ENCODE peak calls at places on chromosomes 11 and 22, in five cellular contexts. One of them, this sample, is unnamed. For H3K4me1, the result is how much of the 10 kb centered on the place peaks cover.

GRCh38 chr11:76102772-76103171 is 103.5 kb downstream of the WNT11 start:
- DNase-seq in transverse colon: peak
- DNase-seq in naive thymus-derived CD4-positive, alpha-beta T cell: no peak
- DNase-seq in mesendoderm: no peak
- DNase-seq in A673: no peak
- DNase-seq in this sample: no peak

GRCh38 chr22:42399315-42400271 is 32.6 kb downstream of the NFAM1 start:
- DNase-seq in A673: peak
- DNase-seq in mesendoderm: peak
- DNase-seq in transverse colon: peak
- DNase-seq in naive thymus-derived CD4-positive, alpha-beta T cell: no peak
- DNase-seq in this sample: peak

GRCh38 chr11:117197516-117198456 is 1.4 kb upstream of the TAGLN start:
- DNase-seq in A673: no peak
- DNase-seq in mesendoderm: peak
- DNase-seq in transverse colon: peak
- DNase-seq in naive thymus-derived CD4-positive, alpha-beta T cell: no peak
- DNase-seq in this sample: no peak

GRCh38 chr11:92453055-92453454 is 228.4 kb downstream of the FAT3 start:
- DNase-seq in transverse colon: no peak
- DNase-seq in A673: peak
- DNase-seq in naive thymus-derived CD4-positive, alpha-beta T cell: no peak
- DNase-seq in mesendoderm: no peak
- DNase-seq in this sample: no peak

GRCh38 chr11:32032478-32032877 is 58.4 kb upstream of the RCN1 start:
- DNase-seq in A673: no peak
- DNase-seq in transverse colon: no peak
- DNase-seq in mesendoderm: no peak
- DNase-seq in naive thymus-derived CD4-positive, alpha-beta T cell: no peak
- DNase-seq in this sample: no peak

GRCh38 chr11:36455658-36456111 is 54.4 kb downstream of the TRAF6 start:
- DNase-seq in naive thymus-derived CD4-positive, alpha-beta T cell: no peak
- DNase-seq in mesendoderm: peak
- DNase-seq in transverse colon: peak
- DNase-seq in A673: peak
- DNase-seq in this sample: peak

GRCh38 chr11:76666830-76667229 is 3.7 kb downstream of the LRRC32 start:
- DNase-seq in naive thymus-derived CD4-positive, alpha-beta T cell: no peak
- DNase-seq in A673: no peak
- DNase-seq in transverse colon: no peak
- DNase-seq in mesendoderm: no peak
- DNase-seq in this sample: no peak

GRCh38 chr22:48491451-48491941 is 1336.2 kb downstream of the BRD1 start:
- DNase-seq in transverse colon: no peak
- DNase-seq in naive thymus-derived CD4-positive, alpha-beta T cell: no peak
- DNase-seq in mesendoderm: peak
- DNase-seq in A673: peak
- DNase-seq in this sample: no peak

GRCh38 chr11:126197277-126197939 is 14.0 kb downstream of the RPUSD4 start:
- DNase-seq in transverse colon: no peak
- DNase-seq in naive thymus-derived CD4-positive, alpha-beta T cell: no peak
- DNase-seq in mesendoderm: peak
- DNase-seq in A673: no peak
- DNase-seq in this sample: no peak

GRCh38 chr11:132685174-132685611 is 847.1 kb downstream of the OPCML start:
- DNase-seq in transverse colon: no peak
- DNase-seq in A673: peak
- DNase-seq in naive thymus-derived CD4-positive, alpha-beta T cell: no peak
- DNase-seq in mesendoderm: no peak
- DNase-seq in this sample: peak

GRCh38 chr22:44428941-44429615 is 69.0 kb downstream of the RTL6 start:
- DNase-seq in transverse colon: no peak
- DNase-seq in naive thymus-derived CD4-positive, alpha-beta T cell: no peak
- DNase-seq in A673: no peak
- DNase-seq in mesendoderm: no peak
- DNase-seq in this sample: no peak

GRCh38 chr11:120060512-120060911 is 77.4 kb downstream of the TRIM29 start:
- DNase-seq in naive thymus-derived CD4-positive, alpha-beta T cell: no peak
- DNase-seq in A673: no peak
- DNase-seq in transverse colon: no peak
- DNase-seq in mesendoderm: no peak
- DNase-seq in this sample: no peak

GRCh38 chr11:65623177-65623576 is 7.6 kb downstream of the PCNX3 start:
- DNase-seq in naive thymus-derived CD4-positive, alpha-beta T cell: no peak
- DNase-seq in mesendoderm: no peak
- DNase-seq in A673: no peak
- DNase-seq in transverse colon: no peak
- DNase-seq in this sample: no peak

GRCh38 chr11:120134931-120135228 is 3.0 kb downstream of the TRIM29 start:
- DNase-seq in mesendoderm: no peak
- DNase-seq in naive thymus-derived CD4-positive, alpha-beta T cell: no peak
- DNase-seq in transverse colon: peak
- DNase-seq in A673: no peak
- DNase-seq in this sample: no peak

GRCh38 chr11:10394229-10395100 is 60.6 kb upstream of the AMPD3 start:
- DNase-seq in A673: no peak
- DNase-seq in mesendoderm: no peak
- DNase-seq in naive thymus-derived CD4-positive, alpha-beta T cell: no peak
- DNase-seq in transverse colon: no peak
- DNase-seq in this sample: no peak

GRCh38 chr22:23302171-23303002 is 122.1 kb downstream of the BCR start:
- DNase-seq in A673: no peak
- DNase-seq in transverse colon: no peak
- DNase-seq in mesendoderm: no peak
- DNase-seq in naive thymus-derived CD4-positive, alpha-beta T cell: no peak
- DNase-seq in this sample: no peak

GRCh38 chr11:10550503-10550902 is 9.5 kb upstream of the RNF141 start:
- DNase-seq in naive thymus-derived CD4-positive, alpha-beta T cell: no peak
- DNase-seq in transverse colon: no peak
- DNase-seq in A673: no peak
- DNase-seq in mesendoderm: no peak
- DNase-seq in this sample: no peak

GRCh38 chr11:10678106-10678505 is 15.4 kb downstream of the IRAG1 start:
- DNase-seq in A673: no peak
- DNase-seq in transverse colon: no peak
- DNase-seq in mesendoderm: no peak
- DNase-seq in naive thymus-derived CD4-positive, alpha-beta T cell: no peak
- DNase-seq in this sample: no peak

GRCh38 chr11:6898911-6899310 is 6.6 kb upstream of the OR2D2 start:
- DNase-seq in transverse colon: no peak
- DNase-seq in mesendoderm: no peak
- DNase-seq in naive thymus-derived CD4-positive, alpha-beta T cell: no peak
- DNase-seq in A673: no peak
- DNase-seq in this sample: no peak

GRCh38 chr11:87369888-87370287 is 332.2 kb downstream of the TMEM135 start:
- DNase-seq in A673: no peak
- DNase-seq in mesendoderm: peak
- DNase-seq in transverse colon: no peak
- DNase-seq in naive thymus-derived CD4-positive, alpha-beta T cell: no peak
- DNase-seq in this sample: no peak

GRCh38 chr22:24681236-24681635 is 78.2 kb downstream of the GGT1 start:
- DNase-seq in naive thymus-derived CD4-positive, alpha-beta T cell: no peak
- DNase-seq in mesendoderm: no peak
- DNase-seq in transverse colon: no peak
- DNase-seq in A673: no peak
- DNase-seq in this sample: no peak

GRCh38 chr11:113114452-113115027 is 153.3 kb downstream of the NCAM1 start:
- DNase-seq in A673: peak
- DNase-seq in transverse colon: peak
- DNase-seq in mesendoderm: peak
- DNase-seq in naive thymus-derived CD4-positive, alpha-beta T cell: no peak
- DNase-seq in this sample: peak

GRCh38 chr22:39253427-39254070 is 8.8 kb upstream of the PDGFB start:
- DNase-seq in mesendoderm: peak
- DNase-seq in naive thymus-derived CD4-positive, alpha-beta T cell: no peak
- DNase-seq in A673: no peak
- DNase-seq in transverse colon: peak
- DNase-seq in this sample: no peak

GRCh38 chr11:125229006-125229405 is 64.5 kb downstream of the PKNOX2 start:
- DNase-seq in mesendoderm: peak
- DNase-seq in naive thymus-derived CD4-positive, alpha-beta T cell: no peak
- DNase-seq in A673: no peak
- DNase-seq in transverse colon: no peak
- DNase-seq in this sample: no peak

GRCh38 chr11:35765211-35765610 is 102.6 kb downstream of the TRIM44 start:
- DNase-seq in mesendoderm: no peak
- DNase-seq in A673: no peak
- DNase-seq in naive thymus-derived CD4-positive, alpha-beta T cell: no peak
- DNase-seq in transverse colon: no peak
- DNase-seq in this sample: no peak

GRCh38 chr11:13145461-13145860 is 132.1 kb upstream of the BMAL1 start:
- DNase-seq in mesendoderm: peak
- DNase-seq in naive thymus-derived CD4-positive, alpha-beta T cell: no peak
- DNase-seq in transverse colon: no peak
- DNase-seq in A673: no peak
- DNase-seq in this sample: no peak

GRCh38 chr22:18110194-18110943 is at the start of gene TUBA8:
- DNase-seq in mesendoderm: peak
- DNase-seq in transverse colon: peak
- DNase-seq in naive thymus-derived CD4-positive, alpha-beta T cell: no peak
- DNase-seq in A673: peak
- DNase-seq in this sample: peak

GRCh38 chr11:68146704-68147474 is 25.7 kb upstream of the CHKA start:
- DNase-seq in naive thymus-derived CD4-positive, alpha-beta T cell: no peak
- DNase-seq in mesendoderm: no peak
- DNase-seq in A673: no peak
- DNase-seq in transverse colon: peak
- DNase-seq in this sample: no peak

GRCh38 chr11:116693206-116694016 is 79.4 kb downstream of the BUD13 start:
- DNase-seq in naive thymus-derived CD4-positive, alpha-beta T cell: no peak
- DNase-seq in transverse colon: peak
- DNase-seq in mesendoderm: no peak
- DNase-seq in A673: no peak
- DNase-seq in this sample: no peak

GRCh38 chr11:76233936-76234703 is 27.8 kb upstream of the WNT11 start:
- DNase-seq in transverse colon: peak
- DNase-seq in A673: peak
- DNase-seq in naive thymus-derived CD4-positive, alpha-beta T cell: no peak
- DNase-seq in mesendoderm: no peak
- DNase-seq in this sample: no peak

GRCh38 chr11:3666023-3666530 is 5.1 kb downstream of the CHRNA10 start:
- DNase-seq in transverse colon: no peak
- DNase-seq in A673: no peak
- DNase-seq in naive thymus-derived CD4-positive, alpha-beta T cell: no peak
- DNase-seq in mesendoderm: no peak
- DNase-seq in this sample: no peak

GRCh38 chr11:1853376-1854131 is 670 bp downstream of the LSP1 start:
- DNase-seq in naive thymus-derived CD4-positive, alpha-beta T cell: no peak
- DNase-seq in transverse colon: no peak
- DNase-seq in A673: no peak
- DNase-seq in mesendoderm: no peak
- DNase-seq in this sample: peak

GRCh38 chr22:26554956-26555355 is 35.0 kb downstream of the TPST2 start:
- DNase-seq in A673: no peak
- DNase-seq in naive thymus-derived CD4-positive, alpha-beta T cell: no peak
- DNase-seq in mesendoderm: peak
- DNase-seq in transverse colon: no peak
- DNase-seq in this sample: no peak

GRCh38 chr11:2662430-2663299 is 37.1 kb downstream of the KCNQ1OT1 start:
- DNase-seq in naive thymus-derived CD4-positive, alpha-beta T cell: no peak
- DNase-seq in transverse colon: no peak
- DNase-seq in mesendoderm: no peak
- DNase-seq in A673: no peak
- DNase-seq in this sample: no peak

GRCh38 chr11:8268530-8269461 is 5.1 kb upstream of the LMO1 start:
- DNase-seq in mesendoderm: peak
- DNase-seq in transverse colon: no peak
- DNase-seq in naive thymus-derived CD4-positive, alpha-beta T cell: no peak
- DNase-seq in A673: no peak
- DNase-seq in this sample: no peak

GRCh38 chr11:79342236-79342635 is 98.6 kb downstream of the TENM4 start:
- DNase-seq in mesendoderm: no peak
- DNase-seq in transverse colon: no peak
- DNase-seq in naive thymus-derived CD4-positive, alpha-beta T cell: no peak
- DNase-seq in A673: no peak
- DNase-seq in this sample: no peak

GRCh38 chr11:66471142-66471541 is 4.4 kb downstream of the PELI3 start:
- DNase-seq in A673: no peak
- DNase-seq in transverse colon: no peak
- DNase-seq in naive thymus-derived CD4-positive, alpha-beta T cell: no peak
- DNase-seq in mesendoderm: no peak
- DNase-seq in this sample: no peak

GRCh38 chr11:70080763-70081162 is 2.6 kb downstream of the ANO1 start:
- DNase-seq in naive thymus-derived CD4-positive, alpha-beta T cell: no peak
- DNase-seq in A673: no peak
- DNase-seq in transverse colon: no peak
- DNase-seq in mesendoderm: no peak
- DNase-seq in this sample: no peak
- H3K4me1 ChIP-seq in naive thymus-derived CD4-positive, alpha-beta T cell: under half
- H3K4me1 ChIP-seq in A673: under half
- H3K4me1 ChIP-seq in transverse colon: under half
- H3K4me1 ChIP-seq in mesendoderm: under half
- H3K4me1 ChIP-seq in this sample: under half

DNA sequence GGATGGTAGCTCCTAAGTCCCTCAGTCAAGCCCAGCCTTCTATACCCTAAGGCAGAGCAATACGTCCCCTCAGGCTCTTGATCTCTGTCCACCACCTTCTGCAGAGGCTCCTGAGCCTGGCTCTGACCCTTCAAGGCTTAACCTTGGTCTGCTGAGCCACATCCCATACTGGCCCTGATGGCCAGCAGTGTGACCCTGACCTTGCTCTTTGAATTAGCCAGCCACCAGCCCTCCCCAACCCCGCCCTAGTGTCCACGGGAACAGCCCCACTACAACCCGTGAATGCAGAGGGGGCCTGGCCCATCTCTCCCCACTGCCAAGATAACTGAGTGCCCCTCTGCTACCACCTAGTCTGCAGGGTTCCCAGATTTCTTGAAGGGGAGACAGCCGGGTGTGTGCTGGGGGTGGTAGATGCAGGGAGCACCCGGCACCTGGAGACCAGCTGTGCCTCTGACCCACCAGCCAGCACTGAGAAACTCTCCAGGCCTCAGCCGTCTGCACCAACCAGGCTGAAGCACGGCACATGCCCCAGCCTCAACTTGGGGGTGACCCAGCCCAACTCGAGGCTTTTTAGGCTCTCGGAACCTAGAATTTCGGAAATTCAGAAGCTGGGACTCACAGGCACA is 6.2 kb downstream of the ARAP1 start:
- DNase-seq in naive thymus-derived CD4-positive, alpha-beta T cell: no peak
- DNase-seq in A673: no peak
- DNase-seq in mesendoderm: no peak
- DNase-seq in transverse colon: no peak
- DNase-seq in this sample: no peak
- H3K4me1 ChIP-seq in naive thymus-derived CD4-positive, alpha-beta T cell: under half
- H3K4me1 ChIP-seq in A673: under half
- H3K4me1 ChIP-seq in mesendoderm: under half
- H3K4me1 ChIP-seq in transverse colon: under half
- H3K4me1 ChIP-seq in this sample: under half

GRCh38 chr22:50271011-50271394 is 823 bp upstream of the MAPK11 start:
- DNase-seq in transverse colon: no peak
- DNase-seq in A673: no peak
- DNase-seq in naive thymus-derived CD4-positive, alpha-beta T cell: no peak
- DNase-seq in mesendoderm: no peak
- DNase-seq in this sample: no peak
- H3K4me1 ChIP-seq in transverse colon: under half
- H3K4me1 ChIP-seq in A673: under half
- H3K4me1 ChIP-seq in naive thymus-derived CD4-positive, alpha-beta T cell: under half
- H3K4me1 ChIP-seq in mesendoderm: under half
- H3K4me1 ChIP-seq in this sample: under half

GRCh38 chr11:98940913-98941312 is 79.8 kb upstream of the CNTN5 start:
- DNase-seq in transverse colon: no peak
- DNase-seq in mesendoderm: peak
- DNase-seq in A673: no peak
- DNase-seq in naive thymus-derived CD4-positive, alpha-beta T cell: no peak
- DNase-seq in this sample: no peak
- H3K4me1 ChIP-seq in transverse colon: under half
- H3K4me1 ChIP-seq in mesendoderm: under half
- H3K4me1 ChIP-seq in A673: under half
- H3K4me1 ChIP-seq in naive thymus-derived CD4-positive, alpha-beta T cell: under half
- H3K4me1 ChIP-seq in this sample: under half

This sample was measured in DND-41.